ENCODE peak calls at places on chromosome 4, in ten cellular contexts. S is OCI-LY7, L is A549, N is upper lobe of right lung, G is stomach, B is psoas muscle, H is heart left ventricle, R is PC-3, I is pancreas, P is fibroblast of lung. T is an unnamed sample. For H3K4me1, the result is how much of the 10 kb centered on the place peaks cover.

GRCh38 chr4:108738307-108738706 is 24.5 kb downstream of the ETNPPL start:
- DNase-seq in S (no peak), L (no peak), N (no peak), G (no peak), B (no peak), H (no peak), R (peak), I (no peak), P (peak), T (no peak)

GRCh38 chr4:77538574-77539157 is 67.0 kb upstream of the CXCL13 start:
- DNase-seq in S (no peak), L (peak), N (no peak), G (peak), B (no peak), H (no peak), R (peak), I (no peak), P (peak), T (peak)

GRCh38 chr4:184273166-184274147 is 55.8 kb upstream of the ENPP6 start:
- DNase-seq in S (no peak), L (no peak), N (no peak), G (no peak), B (no peak), H (no peak), R (no peak), I (no peak), P (no peak), T (no peak)

GRCh38 chr4:142406051-142406549 is 440.0 kb downstream of the INPP4B start:
- DNase-seq in S (no peak), L (no peak), N (no peak), G (no peak), B (no peak), H (no peak), R (peak), I (no peak), P (peak), T (no peak)

GRCh38 chr4:19592391-19592790 is 659.3 kb upstream of the SLIT2 start:
- DNase-seq in S (no peak), L (no peak), N (no peak), G (no peak), B (no peak), H (no peak), R (peak), I (no peak), P (peak), T (no peak)

GRCh38 chr4:189293459-189293858 is 647.2 kb upstream of the FRG1 start:
- DNase-seq in S (no peak), L (no peak), N (no peak), G (no peak), B (no peak), H (no peak), R (no peak), I (no peak), P (no peak), T (no peak)

GRCh38 chr4:184434496-184435066 is 39.8 kb downstream of the IRF2 start:
- DNase-seq in S (no peak), L (no peak), N (no peak), G (no peak), B (no peak), H (no peak), R (no peak), I (no peak), P (peak), T (no peak)

GRCh38 chr4:83034630-83035494 is at the start of gene COPS4:
- DNase-seq in S (peak), L (peak), N (peak), G (peak), B (peak), H (peak), R (peak), I (peak), P (peak), T (peak)

GRCh38 chr4:165813606-165814005 is 59.4 kb upstream of the TLL1 start:
- DNase-seq in S (no peak), L (no peak), N (no peak), G (no peak), B (no peak), H (no peak), R (no peak), I (no peak), P (peak), T (no peak)

GRCh38 chr4:82780398-82781231 is 18.0 kb downstream of the SCD5 start:
- DNase-seq in S (no peak), L (no peak), N (peak), G (peak), B (peak), H (peak), R (no peak), I (peak), P (peak), T (peak)

GRCh38 chr4:15349426-15349825 is 78.4 kb upstream of the C1QTNF7 start:
- DNase-seq in S (no peak), L (no peak), N (no peak), G (no peak), B (no peak), H (no peak), R (no peak), I (no peak), P (peak), T (no peak)

GRCh38 chr4:136025540-136025939 is 1506.8 kb downstream of the PCDH18 start:
- DNase-seq in S (no peak), L (no peak), N (no peak), G (no peak), B (no peak), H (no peak), R (no peak), I (no peak), P (no peak), T (no peak)

GRCh38 chr4:148184922-148185321 is 257.3 kb downstream of the NR3C2 start:
- DNase-seq in S (no peak), L (no peak), N (no peak), G (no peak), B (no peak), H (no peak), R (no peak), I (no peak), P (no peak), T (no peak)

GRCh38 chr4:48247878-48248558 is 21.6 kb downstream of the TEC start:
- DNase-seq in S (no peak), L (no peak), N (no peak), G (no peak), B (no peak), H (no peak), R (no peak), I (no peak), P (no peak), T (no peak)

GRCh38 chr4:147808447-147808846 is 76.6 kb downstream of the ARHGAP10 start:
- DNase-seq in S (no peak), L (no peak), N (no peak), G (no peak), B (no peak), H (no peak), R (no peak), I (no peak), P (no peak), T (no peak)

GRCh38 chr4:37936889-37937498 is 23.2 kb upstream of the PTTG2 start:
- DNase-seq in S (no peak), L (no peak), N (no peak), G (no peak), B (peak), H (no peak), R (no peak), I (no peak), P (no peak), T (no peak)

GRCh38 chr4:130336585-130337217 is 1240.7 kb downstream of the C4orf33 start:
- DNase-seq in S (peak), L (no peak), N (no peak), G (no peak), B (no peak), H (no peak), R (no peak), I (no peak), P (peak), T (no peak)

GRCh38 chr4:111500871-111501270 is 644.4 kb upstream of the FAM241A start:
- DNase-seq in S (no peak), L (no peak), N (no peak), G (no peak), B (no peak), H (no peak), R (no peak), I (no peak), P (no peak), T (no peak)

GRCh38 chr4:62087706-62088105 is 887.6 kb downstream of the ADGRL3 start:
- DNase-seq in S (no peak), L (no peak), N (no peak), G (no peak), B (no peak), H (no peak), R (no peak), I (no peak), P (no peak), T (no peak)

GRCh38 chr4:49032440-49033161 is 46.5 kb downstream of the CWH43 start:
- DNase-seq in S (peak), L (peak), N (no peak), G (no peak), B (no peak), H (no peak), R (peak), I (no peak), P (no peak), T (peak)

GRCh38 chr4:157706134-157706533 is 466.7 kb downstream of the GASK1B start:
- DNase-seq in S (no peak), L (no peak), N (no peak), G (no peak), B (no peak), H (no peak), R (no peak), I (no peak), P (no peak), T (no peak)

GRCh38 chr4:8582436-8582835 is 2.2 kb downstream of the GPR78 start:
- DNase-seq in S (no peak), L (no peak), N (peak), G (no peak), B (no peak), H (peak), R (no peak), I (no peak), P (no peak), T (no peak)

DNA sequence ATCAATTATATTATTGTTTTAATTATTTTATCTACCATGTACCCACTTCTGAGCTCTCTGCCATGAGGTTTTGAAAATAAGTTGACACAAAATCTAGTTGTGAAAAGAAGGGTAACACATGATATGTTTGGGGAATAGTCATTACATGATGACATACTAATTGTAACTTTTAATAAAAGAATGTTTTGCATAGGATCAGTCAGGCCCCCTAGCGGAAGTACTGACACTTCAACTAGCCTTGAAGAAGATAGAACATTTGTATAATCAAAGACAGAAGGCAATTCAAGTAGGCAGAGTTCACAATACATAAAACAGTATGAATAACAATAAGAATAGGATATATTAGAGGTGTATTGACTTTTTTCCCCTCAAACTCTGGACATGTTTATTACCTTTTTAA is 1191.0 kb upstream of the AGA start:
- DNase-seq in S (no peak), L (no peak), N (no peak), G (no peak), B (no peak), H (no peak), R (peak), I (no peak), P (no peak), T (no peak)
- TF ChIP-seq CTCF in S (no peak), L (no peak), N (no peak), G (no peak), B (no peak), H (no peak), R (peak), I (no peak), P (peak), T (no peak)

DNA sequence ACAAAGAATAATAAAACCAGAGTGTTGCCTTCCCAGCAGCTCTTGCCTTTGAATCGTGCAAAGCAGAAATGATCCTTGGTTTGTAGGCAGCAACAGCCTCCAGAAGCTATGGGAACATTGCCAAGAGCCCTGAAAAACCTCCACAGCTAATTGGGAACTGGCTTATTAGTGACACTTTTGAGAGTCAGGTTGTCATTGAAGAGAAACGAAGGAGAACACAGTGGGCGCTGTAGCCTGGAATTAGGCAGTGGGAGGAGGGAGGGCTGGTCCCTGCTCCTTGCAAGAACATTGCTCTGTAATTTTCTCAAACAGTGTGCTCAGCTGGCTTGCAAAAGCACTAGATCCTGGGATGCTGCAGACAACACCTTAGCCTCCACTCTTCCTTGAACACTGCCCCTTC is 331.5 kb upstream of the EMCN start:
- DNase-seq in S (no peak), L (no peak), N (no peak), G (no peak), B (no peak), H (no peak), R (no peak), I (no peak), P (no peak), T (no peak)
- H3K27ac ChIP-seq in S (no peak), L (no peak), N (no peak), G (no peak), B (no peak), H (no peak), R (no peak), I (no peak), P (no peak), T (no peak)

GRCh38 chr4:25449270-25449669 is 72.2 kb downstream of the ANAPC4 start:
- DNase-seq in S (no peak), L (no peak), N (no peak), G (no peak), B (no peak), H (no peak), R (no peak), I (no peak), P (peak), T (no peak)
- H3K4me1 ChIP-seq in S (under half), L (under half), N (under half), G (under half), B (under half), H (under half), R (under half), I (under half), P (under half), T (under half)

DNA sequence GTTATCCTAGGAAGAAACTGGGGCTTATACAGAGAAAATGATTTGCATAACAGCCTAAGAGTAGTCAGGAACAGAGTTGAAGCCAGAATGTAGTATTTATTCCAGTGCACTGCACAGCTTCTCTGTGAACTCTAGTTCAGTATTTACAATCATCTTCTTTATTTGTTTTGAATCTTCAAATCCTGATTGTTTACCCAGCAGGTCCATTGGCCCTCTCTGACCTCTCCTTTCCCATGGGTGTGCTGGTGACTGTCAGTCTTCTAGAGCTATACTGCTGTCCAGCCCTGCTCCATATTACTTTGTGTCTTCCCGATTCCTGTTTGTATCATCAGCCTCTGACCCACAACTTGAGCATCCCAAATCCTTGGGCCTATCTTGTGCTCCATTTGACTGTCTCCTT is 301.9 kb upstream of the HS3ST1 start:
- DNase-seq in S (no peak), L (no peak), N (no peak), G (no peak), B (no peak), H (no peak), R (no peak), I (no peak), P (no peak), T (no peak)
- TF ChIP-seq CTCF in S (no peak), L (no peak), N (no peak), G (no peak), B (no peak), H (no peak), R (no peak), I (no peak), P (no peak), T (no peak)

GRCh38 chr4:152591361-152591760 is 55.5 kb upstream of the FBXW7 start:
- DNase-seq in S (no peak), L (no peak), N (peak), G (peak), B (peak), H (peak), R (no peak), I (peak), P (peak), T (peak)

GRCh38 chr4:152586668-152587067 is 50.8 kb upstream of the FBXW7 start:
- DNase-seq in S (no peak), L (no peak), N (no peak), G (no peak), B (no peak), H (no peak), R (no peak), I (no peak), P (no peak), T (no peak)

GRCh38 chr4:152590179-152591031 is 54.5 kb upstream of the FBXW7 start:
- DNase-seq in S (no peak), L (no peak), N (no peak), G (no peak), B (no peak), H (no peak), R (peak), I (no peak), P (peak), T (no peak)

GRCh38 chr4:152587127-152587526 is 51.2 kb upstream of the FBXW7 start:
- DNase-seq in S (no peak), L (no peak), N (no peak), G (no peak), B (no peak), H (no peak), R (no peak), I (no peak), P (no peak), T (no peak)

DNA sequence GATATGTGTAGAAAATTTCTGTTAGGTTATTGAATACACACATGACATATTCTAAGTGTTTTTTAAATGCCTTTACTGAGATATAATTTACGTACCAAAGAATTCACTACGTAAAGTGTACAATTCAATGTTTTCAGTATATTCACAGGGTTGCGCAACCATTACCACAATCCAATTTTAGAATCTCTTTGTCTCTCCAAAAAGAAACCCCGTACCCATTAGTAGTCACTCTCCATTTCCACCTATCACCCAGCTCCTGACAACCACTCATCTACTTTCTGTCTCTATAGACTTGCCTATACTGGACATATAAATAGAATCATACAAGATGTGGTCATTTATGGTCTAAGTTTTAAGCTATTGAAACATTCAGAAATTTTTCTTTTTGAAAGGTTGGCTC is 53.0 kb upstream of the FBXW7 start:
- DNase-seq in S (no peak), L (no peak), N (no peak), G (no peak), B (no peak), H (no peak), R (no peak), I (no peak), P (no peak), T (no peak)
- H3K27ac ChIP-seq in S (no peak), L (no peak), N (no peak), G (no peak), B (no peak), H (no peak), R (no peak), I (no peak), P (no peak), T (no peak)

GRCh38 chr4:655735-656151 is 18.3 kb downstream of the ATP5ME start:
- DNase-seq in S (no peak), L (no peak), N (no peak), G (no peak), B (no peak), H (no peak), R (no peak), I (no peak), P (no peak), T (no peak)
- H3K4me1 ChIP-seq in S (under half), L (under half), N (under half), G (under half), B (under half), H (under half), R (under half), I (under half), P (under half), T (under half)

DNA sequence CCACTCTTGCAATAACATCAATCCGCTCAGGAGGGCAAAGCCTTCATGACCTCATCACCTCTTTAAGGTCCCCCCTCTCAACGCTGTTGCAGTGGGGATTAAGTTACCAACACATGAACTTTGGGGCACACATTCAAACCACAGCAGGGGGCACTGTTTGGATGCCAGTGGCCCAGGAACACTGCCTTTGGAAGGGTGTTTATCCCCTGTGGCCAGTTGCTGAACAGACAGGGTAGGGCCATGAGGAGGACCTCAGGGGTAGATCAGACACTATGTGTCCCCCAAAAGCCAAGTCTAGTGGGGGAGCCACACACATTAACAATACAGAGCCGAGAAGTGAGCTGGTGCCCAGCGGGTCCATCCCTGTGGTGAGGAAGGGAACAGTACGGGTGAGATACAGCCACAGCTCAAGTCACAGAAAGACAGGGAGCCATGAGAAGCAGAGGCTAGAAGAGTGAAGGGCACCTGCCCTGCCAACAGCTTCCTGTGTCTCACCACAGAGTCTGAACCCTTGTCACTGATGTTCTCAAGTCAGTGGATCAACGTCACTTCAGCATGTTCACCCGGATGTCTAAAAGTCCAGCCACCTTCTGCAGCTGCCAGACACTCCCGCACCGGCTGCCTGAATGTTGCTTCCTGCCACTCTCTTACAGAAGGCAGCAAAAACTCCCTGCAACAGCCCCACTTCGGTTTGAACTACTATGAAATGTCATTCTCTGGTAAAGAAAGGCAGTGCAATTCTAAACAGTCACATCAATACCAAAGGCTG is 19.9 kb upstream of the MXD4 start:
- DNase-seq in S (peak), L (no peak), N (no peak), G (peak), B (peak), H (peak), R (no peak), I (peak), P (no peak), T (no peak)
- TF ChIP-seq CTCF in S (peak), L (no peak), N (no peak), G (no peak), B (no peak), H (no peak), R (no peak), I (no peak), P (peak), T (no peak)

GRCh38 chr4:52664479-52664878 is 5.4 kb upstream of the USP46 start:
- DNase-seq in S (no peak), L (no peak), N (no peak), G (no peak), B (no peak), H (no peak), R (no peak), I (no peak), P (no peak), T (no peak)

GRCh38 chr4:52670739-52671138 is 11.6 kb upstream of the USP46 start:
- DNase-seq in S (no peak), L (no peak), N (no peak), G (no peak), B (no peak), H (no peak), R (no peak), I (no peak), P (no peak), T (no peak)

GRCh38 chr4:52665592-52665991 is 6.5 kb upstream of the USP46 start:
- DNase-seq in S (peak), L (no peak), N (no peak), G (no peak), B (no peak), H (no peak), R (peak), I (no peak), P (peak), T (no peak)

GRCh38 chr4:52670121-52670520 is 11.0 kb upstream of the USP46 start:
- DNase-seq in S (no peak), L (no peak), N (no peak), G (no peak), B (no peak), H (no peak), R (no peak), I (no peak), P (no peak), T (no peak)
- H3K27ac ChIP-seq in S (no peak), L (no peak), N (no peak), G (no peak), B (no peak), H (no peak), R (no peak), I (no peak), P (no peak), T (no peak)